ENCODE peak calls at places on chromosomes 1 and 21, in ten cellular contexts. H is kidney tubule cell; N is GM12865; O is skeletal muscle cell; Y is type B pancreatic cell; I is posterior cingulate gyrus; E is NCI-H1048; B is AG04450; X is activated CD8-positive, alpha-beta memory T cell treated with anti-CD3 and anti-CD28 coated beads for 1 hour; R is dermis microvascular lymphatic vessel endothelial cell. G is an unnamed sample.

GRCh38 chr1:218665216-218665615 is 320.1 kb downstream of the TGFB2 start:
- DNase-seq in H (peak; percentile 24), N (no peak), O (no peak), Y (no peak), I (peak; percentile 29), E (no peak), B (no peak), X (no peak), R (peak; percentile 21), G (peak; percentile 71)

GRCh38 chr21:41043008-41043407 is 125.0 kb upstream of the BACE2 start:
- DNase-seq in H (no peak), N (no peak), O (no peak), Y (no peak), I (no peak), E (no peak), B (no peak), X (no peak), R (no peak), G (no peak)

GRCh38 chr1:243364866-243365265 is 109.0 kb downstream of the SDCCAG8 start:
- DNase-seq in H (peak; percentile 67), N (no peak), O (no peak), Y (no peak), I (no peak), E (no peak), B (no peak), X (no peak), R (no peak), G (no peak)

GRCh38 chr1:45643978-45644377 is 20.1 kb upstream of the CCDC17 start:
- DNase-seq in H (peak; percentile 59), N (no peak), O (no peak), Y (no peak), I (no peak), E (no peak), B (no peak), X (no peak), R (no peak), G (no peak)

GRCh38 chr1:175675017-175675416 is 68.4 kb downstream of the TNR start:
- DNase-seq in H (no peak), N (no peak), O (no peak), Y (no peak), I (peak; percentile 19), E (no peak), B (no peak), X (no peak), R (no peak), G (no peak)

GRCh38 chr1:220885971-220886370 is 6.7 kb downstream of the HLX start:
- DNase-seq in H (no peak), N (no peak), O (no peak), Y (no peak), I (no peak), E (no peak), B (no peak), X (no peak), R (no peak), G (no peak)

GRCh38 chr1:160826546-160826945 is 30.6 kb downstream of the LY9 start:
- DNase-seq in H (peak; percentile 44), N (no peak), O (no peak), Y (no peak), I (no peak), E (no peak), B (no peak), X (no peak), R (no peak), G (no peak)

GRCh38 chr1:20787775-20788488 is 825 bp upstream of the HP1BP3 start:
- DNase-seq in H (peak; percentile 65), N (peak; percentile 22), O (peak; percentile 32), Y (no peak), I (no peak), E (no peak), B (no peak), X (no peak), R (peak; percentile 67), G (no peak)

GRCh38 chr1:200180821-200181220 is 153.3 kb downstream of the NR5A2 start:
- DNase-seq in H (peak; percentile 29), N (peak; percentile 10), O (no peak), Y (no peak), I (no peak), E (no peak), B (no peak), X (no peak), R (peak; percentile 73), G (no peak)

GRCh38 chr1:63747445-63747844 is 26.4 kb upstream of the ROR1 start:
- DNase-seq in H (no peak), N (no peak), O (peak; percentile 36), Y (no peak), I (no peak), E (no peak), B (no peak), X (no peak), R (no peak), G (no peak)

GRCh38 chr1:39538531-39539251 is 37.9 kb downstream of the PABPC4 start:
- DNase-seq in H (no peak), N (no peak), O (no peak), Y (no peak), I (no peak), E (no peak), B (no peak), X (no peak), R (no peak), G (no peak)

GRCh38 chr1:16958475-16958874 is 21.9 kb downstream of the MFAP2 start:
- DNase-seq in H (no peak), N (no peak), O (no peak), Y (no peak), I (no peak), E (no peak), B (no peak), X (no peak), R (no peak), G (no peak)

G was measured in hippocampal formation.